ENCODE peak calls at places on chromosomes 11 and 22, in six cellular contexts. I, T, V, K, P and R are unnamed samples.
A peak's percentile ranks its signal among the peaks of the same experiment; 100 is the strongest.

GRCh38 chr11:44527476-44527875 is 38.0 kb upstream of the CD82 start:
- DNase-seq in I (no peak), T (no peak), V (no peak), K (no peak), P (no peak), R (no peak)

GRCh38 chr11:94869186-94869585 is 101.0 kb downstream of the AMOTL1 start:
- DNase-seq in I (no peak), T (no peak), V (no peak), K (no peak), P (no peak), R (no peak)

GRCh38 chr11:44127130-44127529 is 31.7 kb downstream of the EXT2 start:
- DNase-seq in I (no peak), T (no peak), V (no peak), K (no peak), P (no peak), R (no peak)

GRCh38 chr22:12601870-12602779 is 2925.9 kb upstream of the OR11H1 start:
- DNase-seq in I (no peak), T (peak; percentile 86), V (no peak), K (no peak), P (peak; percentile 9), R (no peak)

GRCh38 chr11:47308050-47308823 is 38.3 kb downstream of the MADD start:
- DNase-seq in I (no peak), T (peak; percentile 17), V (no peak), K (no peak), P (no peak), R (no peak)

GRCh38 chr11:82683029-82683428 is 50.6 kb downstream of the FAM181B start:
- DNase-seq in I (no peak), T (no peak), V (no peak), K (no peak), P (no peak), R (no peak)

GRCh38 chr11:12853325-12853651 is 155.8 kb upstream of the RASSF10 start:
- DNase-seq in I (no peak), T (no peak), V (no peak), K (no peak), P (no peak), R (no peak)

GRCh38 chr11:18853086-18853720 is 61.6 kb upstream of the PTPN5 start:
- DNase-seq in I (peak; percentile 22), T (no peak), V (no peak), K (peak; percentile 44), P (peak; percentile 68), R (peak; percentile 28)

DNA sequence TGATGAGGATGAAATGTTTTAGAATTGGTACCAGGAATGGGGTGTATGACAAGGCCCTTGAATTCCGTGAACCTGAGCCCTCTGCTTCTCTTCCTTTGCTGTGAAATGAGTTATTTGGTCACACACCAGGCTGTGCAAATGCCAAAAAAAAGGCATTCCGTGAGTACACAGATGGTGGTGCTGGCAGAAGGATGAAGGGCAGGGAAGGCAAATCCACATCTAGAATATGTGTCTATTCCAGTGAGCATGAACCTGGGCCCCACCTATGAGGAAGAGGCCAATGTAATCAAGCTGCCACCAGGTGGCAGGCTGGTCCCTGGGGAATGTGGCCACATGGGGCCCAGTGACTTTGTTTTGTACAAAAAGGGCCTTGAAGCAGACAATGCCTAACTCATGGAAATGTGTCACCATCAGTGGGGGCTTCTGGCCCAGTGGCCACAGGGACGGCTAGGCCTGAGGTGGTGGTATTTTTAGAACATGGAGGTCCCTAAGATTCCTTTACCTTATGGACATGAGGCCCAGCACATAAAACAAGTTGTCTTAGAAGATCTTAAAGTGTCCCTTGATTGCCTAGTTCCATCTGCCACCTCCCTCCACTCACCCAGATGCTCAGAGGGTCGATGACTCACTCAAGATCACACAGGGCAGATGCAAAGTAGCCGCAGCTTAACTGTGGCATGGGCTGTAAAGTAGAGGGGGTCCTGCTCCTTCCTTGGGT is 3.9 kb upstream of the RNF215 start:
- DNase-seq in I (peak; percentile 58), T (no peak), V (no peak), K (peak; percentile 80), P (peak; percentile 82), R (peak; percentile 66)
- H3K4me3 ChIP-seq in I (no peak overlapping the region), T (no peak overlapping the region), V (no peak overlapping the region), K (no peak overlapping the region), P (no peak overlapping the region), R (no peak overlapping the region)

GRCh38 chr22:39989633-39990032 is 5.1 kb upstream of the FAM83F start:
- DNase-seq in I (no peak), T (no peak), V (no peak), K (no peak), P (no peak), R (no peak)

GRCh38 chr22:39985383-39986045 is 9.2 kb upstream of the FAM83F start:
- DNase-seq in I (no peak), T (no peak), V (no peak), K (no peak), P (no peak), R (no peak)

GRCh38 chr22:39990688-39991087 is 4.1 kb upstream of the FAM83F start:
- DNase-seq in I (no peak), T (no peak), V (no peak), K (no peak), P (no peak), R (no peak)

GRCh38 chr22:39991164-39991860 is 3.4 kb upstream of the FAM83F start:
- DNase-seq in I (no peak), T (no peak), V (no peak), K (no peak), P (no peak), R (no peak)

GRCh38 chr22:39988386-39989114 is 6.2 kb upstream of the FAM83F start:
- DNase-seq in I (no peak), T (no peak), V (no peak), K (no peak), P (no peak), R (no peak)
- H3K4me3 ChIP-seq in I (no peak overlapping the region), T (no peak overlapping the region), V (no peak overlapping the region), K (no peak overlapping the region), P (no peak overlapping the region), R (no peak overlapping the region)

DNA sequence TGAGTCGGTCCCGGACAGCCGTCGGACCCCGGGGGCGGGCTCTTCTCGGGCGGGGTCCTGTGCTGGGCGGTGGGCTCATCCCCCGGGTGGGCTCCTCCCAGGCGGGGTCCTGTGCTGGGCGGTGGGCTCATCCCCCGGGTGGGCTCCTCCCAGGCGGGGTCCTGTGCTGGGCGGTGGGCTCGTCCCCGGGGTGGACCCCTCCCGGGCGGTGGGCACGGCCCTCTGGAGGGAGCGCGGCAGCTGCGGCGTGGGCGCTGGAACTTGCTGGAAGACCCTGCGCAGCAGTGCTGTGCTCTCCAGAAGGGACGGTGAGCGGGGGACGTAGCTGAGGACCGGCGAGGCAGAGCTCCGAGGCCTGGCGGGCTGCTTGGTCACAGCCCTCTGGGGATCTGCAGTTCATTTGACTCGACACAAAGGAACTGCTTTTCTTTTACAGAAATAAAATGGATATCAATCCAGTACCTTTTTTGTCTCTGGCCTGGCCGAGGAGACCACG is 602 bp downstream of the JAM3 start:
- DNase-seq in I (peak; percentile 27), T (no peak), V (no peak), K (peak; percentile 31), P (peak; percentile 44), R (no peak)
- H3K4me3 ChIP-seq in I (peak overlapping the region; percentile 84), T (peak overlapping the region; percentile 58), V (peak overlapping the region; percentile 76), K (peak overlapping the region; percentile 81), P (peak overlapping the region; percentile 80), R (peak overlapping the region; percentile 91)

DNA sequence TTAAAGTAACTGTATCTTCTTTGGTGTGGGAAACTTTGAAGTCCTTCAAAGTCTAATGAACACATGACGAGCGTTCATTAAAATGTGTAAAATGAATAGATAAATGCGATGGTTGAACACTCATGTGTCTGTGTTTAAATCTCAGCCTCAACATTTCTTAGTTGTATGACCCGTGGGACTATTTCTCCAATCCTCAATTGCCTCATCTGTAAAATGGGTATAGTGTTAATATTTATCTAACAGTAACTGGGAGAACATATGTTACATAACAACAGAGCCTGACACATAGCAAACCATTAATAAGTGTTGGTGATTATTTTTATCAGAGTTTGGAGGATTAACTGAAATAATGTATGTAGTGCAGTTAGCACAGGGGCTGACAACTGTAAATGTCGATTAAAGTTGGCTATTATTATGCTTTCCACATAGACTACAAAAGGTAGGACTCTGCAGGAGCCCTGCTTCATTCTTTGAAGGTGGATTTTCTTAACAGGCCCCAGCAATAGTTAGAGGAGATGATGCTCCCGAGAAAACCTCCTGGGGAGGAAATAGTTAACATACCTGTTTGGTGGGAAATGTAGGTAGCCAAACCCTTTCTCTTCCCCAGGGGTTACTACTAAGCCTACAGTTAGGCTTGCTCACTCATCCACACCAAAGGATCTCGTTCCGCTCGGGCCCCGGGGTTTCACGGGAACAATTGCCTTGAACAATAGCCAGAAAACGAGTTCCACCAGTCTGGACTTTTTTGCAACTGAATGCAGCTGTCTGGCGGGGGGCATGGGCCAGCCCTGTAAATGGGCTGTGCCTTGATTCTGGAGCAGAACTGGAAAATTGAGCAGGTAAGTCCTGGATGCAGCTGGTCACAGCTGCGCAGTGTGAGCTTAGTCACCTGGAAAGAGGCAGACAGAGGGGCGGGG is 133.4 kb downstream of the DBX1 start:
- DNase-seq in I (no peak), T (no peak), V (no peak), K (no peak), P (peak; percentile 71), R (no peak)
- H3K4me3 ChIP-seq in I (no peak overlapping the region), T (no peak overlapping the region), V (no peak overlapping the region), K (no peak overlapping the region), P (no peak overlapping the region), R (no peak overlapping the region)

DNA sequence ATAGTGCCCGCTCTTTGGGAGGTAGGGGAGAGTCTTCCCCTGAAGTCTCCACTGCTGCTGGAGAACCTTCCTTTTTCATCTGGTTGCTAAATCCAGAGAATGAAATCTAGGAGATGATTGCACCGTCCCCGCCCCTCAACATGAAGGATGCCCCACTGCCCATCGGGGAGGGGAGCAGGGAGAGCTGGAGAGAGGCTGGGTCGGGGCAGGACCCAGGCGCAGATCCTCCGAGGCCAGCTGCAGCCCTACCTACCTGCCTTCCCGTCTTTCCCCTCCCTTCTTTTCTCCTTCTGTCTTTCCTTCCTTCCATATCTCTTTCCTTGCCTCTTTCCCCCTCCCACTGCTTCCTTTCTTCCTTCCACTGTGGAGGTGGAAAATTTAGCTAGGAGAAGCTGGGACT is 811 bp upstream of the PLEKHB1 start:
- DNase-seq in I (no peak), T (no peak), V (no peak), K (no peak), P (no peak), R (no peak)
- H3K4me3 ChIP-seq in I (no peak overlapping the region), T (no peak overlapping the region), V (no peak overlapping the region), K (no peak overlapping the region), P (no peak overlapping the region), R (no peak overlapping the region)

GRCh38 chr11:111557425-111558111 is 17.0 kb downstream of the LAYN start:
- DNase-seq in I (peak; percentile 98), T (no peak), V (no peak), K (peak; percentile 84), P (peak; percentile 45), R (peak; percentile 97)
- H3K4me3 ChIP-seq in I (peak overlapping the region; percentile 15), T (no peak overlapping the region), V (no peak overlapping the region), K (no peak overlapping the region), P (no peak overlapping the region), R (peak overlapping the region; percentile 0)

GRCh38 chr11:72069200-72069599 is 11.1 kb downstream of the NUMA1 start:
- DNase-seq in I (peak; percentile 65), T (no peak), V (no peak), K (no peak), P (no peak), R (no peak)

GRCh38 chr11:72072348-72072747 is 8.0 kb downstream of the NUMA1 start:
- DNase-seq in I (peak; percentile 86), T (no peak), V (no peak), K (peak; percentile 80), P (peak; percentile 48), R (peak; percentile 84)

GRCh38 chr11:72069787-72070251 is 10.5 kb downstream of the NUMA1 start:
- DNase-seq in I (peak; percentile 90), T (peak; percentile 96), V (peak; percentile 79), K (peak; percentile 81), P (peak; percentile 81), R (peak; percentile 85)

GRCh38 chr11:72067676-72068075 is 12.7 kb downstream of the NUMA1 start:
- DNase-seq in I (no peak), T (no peak), V (no peak), K (no peak), P (no peak), R (no peak)

GRCh38 chr11:72070486-72070885 is 9.9 kb downstream of the NUMA1 start:
- DNase-seq in I (no peak), T (no peak), V (no peak), K (no peak), P (no peak), R (no peak)
- H3K4me3 ChIP-seq in I (no peak overlapping the region), T (no peak overlapping the region), V (no peak overlapping the region), K (no peak overlapping the region), P (no peak overlapping the region), R (no peak overlapping the region)